ENCODE peak calls at places on chromosomes 11 and 22, in four cellular contexts. One of them, this sample, is unnamed.

GRCh38 chr11:113705871-113706654 is at the start of gene TMPRSS5:
- DNase-seq in colonic mucosa: no peak
- DNase-seq in OCI-LY7: no peak
- DNase-seq in psoas muscle: no peak
- DNase-seq in this sample: peak; percentile 19

GRCh38 chr11:2916892-2917645 is 12.2 kb downstream of the PHLDA2 start:
- DNase-seq in colonic mucosa: no peak
- DNase-seq in OCI-LY7: no peak
- DNase-seq in psoas muscle: no peak
- DNase-seq in this sample: no peak

GRCh38 chr11:104934594-104934993 is 33.8 kb downstream of the CASP4 start:
- DNase-seq in colonic mucosa: no peak
- DNase-seq in OCI-LY7: no peak
- DNase-seq in psoas muscle: no peak
- DNase-seq in this sample: no peak

GRCh38 chr22:17097062-17097461 is 12.3 kb downstream of the IL17RA start:
- DNase-seq in colonic mucosa: no peak
- DNase-seq in OCI-LY7: no peak
- DNase-seq in psoas muscle: no peak
- DNase-seq in this sample: no peak

GRCh38 chr22:48804811-48805301 is 1022.8 kb downstream of the BRD1 start:
- DNase-seq in colonic mucosa: no peak
- DNase-seq in OCI-LY7: no peak
- DNase-seq in psoas muscle: no peak
- DNase-seq in this sample: no peak

GRCh38 chr11:17742019-17742418 is 7.4 kb downstream of the KCNC1 start:
- DNase-seq in colonic mucosa: no peak
- DNase-seq in OCI-LY7: no peak
- DNase-seq in psoas muscle: no peak
- DNase-seq in this sample: no peak

GRCh38 chr22:20788627-20789344 is 14.9 kb downstream of the SERPIND1 start:
- DNase-seq in colonic mucosa: no peak
- DNase-seq in OCI-LY7: no peak
- DNase-seq in psoas muscle: no peak
- DNase-seq in this sample: no peak

GRCh38 chr11:66488957-66489356 is 8.7 kb downstream of the DPP3 start:
- DNase-seq in colonic mucosa: no peak
- DNase-seq in OCI-LY7: no peak
- DNase-seq in psoas muscle: no peak
- DNase-seq in this sample: no peak

GRCh38 chr22:36331912-36332622 is 55.7 kb downstream of the MYH9 start:
- DNase-seq in colonic mucosa: peak; percentile 78
- DNase-seq in OCI-LY7: peak; percentile 71
- DNase-seq in psoas muscle: peak; percentile 78
- DNase-seq in this sample: peak; percentile 58

GRCh38 chr11:118126082-118126838 is 26.4 kb downstream of the SCN4B start:
- DNase-seq in colonic mucosa: no peak
- DNase-seq in OCI-LY7: no peak
- DNase-seq in psoas muscle: no peak
- DNase-seq in this sample: no peak

GRCh38 chr11:113001709-113002108 is 40.5 kb downstream of the NCAM1 start:
- DNase-seq in colonic mucosa: no peak
- DNase-seq in OCI-LY7: no peak
- DNase-seq in psoas muscle: no peak
- DNase-seq in this sample: no peak

GRCh38 chr11:33598426-33599069 is 102.1 kb downstream of the C11orf91 start:
- DNase-seq in colonic mucosa: no peak
- DNase-seq in OCI-LY7: no peak
- DNase-seq in psoas muscle: no peak
- DNase-seq in this sample: no peak

GRCh38 chr11:5690736-5691135 is 1.1 kb downstream of the TRIM22 start:
- DNase-seq in colonic mucosa: no peak
- DNase-seq in OCI-LY7: peak; percentile 24
- DNase-seq in psoas muscle: no peak
- DNase-seq in this sample: no peak

GRCh38 chr22:45962431-45962712 is 14.6 kb downstream of the WNT7B start:
- DNase-seq in colonic mucosa: no peak
- DNase-seq in OCI-LY7: no peak
- DNase-seq in psoas muscle: no peak
- DNase-seq in this sample: no peak
- TF ChIP-seq CTCF in colonic mucosa: no peak
- TF ChIP-seq CTCF in OCI-LY7: no peak
- TF ChIP-seq CTCF in psoas muscle: no peak
- TF ChIP-seq CTCF in this sample: no peak

DNA sequence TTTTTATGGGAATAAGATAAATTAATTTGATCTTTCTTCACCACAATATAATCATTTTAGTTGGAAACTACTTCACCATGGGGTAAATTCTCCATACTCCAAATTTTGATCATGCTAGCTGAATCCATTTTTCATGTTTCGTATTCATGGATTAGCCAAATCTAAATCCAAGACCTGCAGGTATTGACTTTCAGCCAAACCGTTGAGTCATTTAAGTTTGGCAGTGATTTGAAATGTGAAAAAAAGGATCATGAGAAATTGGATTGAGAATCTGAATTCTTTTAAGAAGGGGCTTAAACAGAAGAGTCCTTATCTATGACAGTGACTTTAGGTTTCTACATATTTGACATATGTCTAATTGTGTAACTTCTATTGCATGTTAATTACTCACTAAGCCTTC is 5.3 kb downstream of the GAS2 start:
- DNase-seq in colonic mucosa: no peak
- DNase-seq in OCI-LY7: no peak
- DNase-seq in psoas muscle: no peak
- DNase-seq in this sample: no peak
- H3K27ac ChIP-seq in colonic mucosa: no peak overlapping the region
- H3K27ac ChIP-seq in OCI-LY7: no peak overlapping the region
- H3K27ac ChIP-seq in psoas muscle: peak overlapping the region; percentile 78
- H3K27ac ChIP-seq in this sample: no peak overlapping the region

DNA sequence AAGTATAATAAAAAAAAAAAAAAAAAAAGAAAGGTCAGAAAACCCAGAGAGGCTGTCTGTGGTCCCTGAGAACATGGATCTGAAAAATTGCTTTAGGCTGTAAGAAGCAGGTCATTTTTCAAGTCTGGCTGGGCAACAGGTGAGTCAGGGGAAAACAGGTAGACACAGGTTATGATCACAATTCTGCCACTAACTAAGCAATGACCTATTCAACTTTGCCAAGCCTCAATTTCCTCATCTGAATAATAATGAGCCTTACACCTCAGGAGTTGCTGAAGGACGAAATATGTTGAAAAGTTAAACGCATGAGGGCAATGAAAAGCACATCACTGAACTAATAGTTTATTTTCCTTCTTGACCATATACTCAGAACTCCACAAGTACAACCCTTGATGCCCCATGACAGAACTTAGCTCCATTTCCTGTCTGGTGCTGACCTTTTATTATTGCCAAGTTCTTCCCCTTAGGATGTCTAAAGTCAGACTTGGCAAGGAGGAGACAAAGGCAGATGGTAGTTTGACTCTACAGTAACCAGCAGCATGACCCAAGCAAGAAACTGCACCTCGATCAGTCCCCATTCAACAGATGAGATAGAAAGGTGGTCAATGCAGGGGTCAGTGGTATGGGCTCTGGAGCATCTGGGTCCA is 93.6 kb downstream of the SYN3 start:
- DNase-seq in colonic mucosa: no peak
- DNase-seq in OCI-LY7: no peak
- DNase-seq in psoas muscle: no peak
- DNase-seq in this sample: no peak
- TF ChIP-seq CTCF in colonic mucosa: no peak
- TF ChIP-seq CTCF in OCI-LY7: no peak
- TF ChIP-seq CTCF in psoas muscle: no peak
- TF ChIP-seq CTCF in this sample: no peak

GRCh38 chr11:60349990-60350389 is 22.9 kb downstream of the MS4A6E start:
- DNase-seq in colonic mucosa: no peak
- DNase-seq in OCI-LY7: no peak
- DNase-seq in psoas muscle: no peak
- DNase-seq in this sample: no peak
- H3K27ac ChIP-seq in colonic mucosa: no peak overlapping the region
- H3K27ac ChIP-seq in OCI-LY7: no peak overlapping the region
- H3K27ac ChIP-seq in psoas muscle: no peak overlapping the region
- H3K27ac ChIP-seq in this sample: no peak overlapping the region

GRCh38 chr11:9862981-9863380 is 199.1 kb downstream of the SWAP70 start:
- DNase-seq in colonic mucosa: no peak
- DNase-seq in OCI-LY7: no peak
- DNase-seq in psoas muscle: no peak
- DNase-seq in this sample: no peak
- TF ChIP-seq CTCF in colonic mucosa: no peak
- TF ChIP-seq CTCF in OCI-LY7: no peak
- TF ChIP-seq CTCF in psoas muscle: no peak
- TF ChIP-seq CTCF in this sample: no peak

DNA sequence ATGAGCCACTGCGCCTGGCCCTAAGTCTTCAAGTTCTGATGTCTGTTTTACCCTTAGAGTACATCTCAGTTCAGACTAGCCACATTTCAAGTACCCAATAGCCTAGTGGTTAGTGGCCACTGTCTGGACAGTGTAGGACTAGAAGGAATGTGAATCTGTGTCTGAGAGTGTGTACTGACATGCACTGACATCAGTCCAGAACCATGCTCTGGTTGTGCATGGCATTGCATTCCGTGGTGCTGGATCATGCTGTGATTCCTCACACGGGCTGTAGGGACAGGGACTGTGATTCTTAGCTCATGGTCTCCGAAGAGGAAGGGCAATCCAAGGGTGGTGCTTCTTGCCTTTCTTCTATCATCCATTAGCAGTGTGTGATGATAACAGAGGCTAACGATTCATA is 41.1 kb downstream of the AMOTL1 start:
- DNase-seq in colonic mucosa: no peak
- DNase-seq in OCI-LY7: no peak
- DNase-seq in psoas muscle: no peak
- DNase-seq in this sample: no peak
- H3K27ac ChIP-seq in colonic mucosa: no peak overlapping the region
- H3K27ac ChIP-seq in OCI-LY7: no peak overlapping the region
- H3K27ac ChIP-seq in psoas muscle: no peak overlapping the region
- H3K27ac ChIP-seq in this sample: no peak overlapping the region

DNA sequence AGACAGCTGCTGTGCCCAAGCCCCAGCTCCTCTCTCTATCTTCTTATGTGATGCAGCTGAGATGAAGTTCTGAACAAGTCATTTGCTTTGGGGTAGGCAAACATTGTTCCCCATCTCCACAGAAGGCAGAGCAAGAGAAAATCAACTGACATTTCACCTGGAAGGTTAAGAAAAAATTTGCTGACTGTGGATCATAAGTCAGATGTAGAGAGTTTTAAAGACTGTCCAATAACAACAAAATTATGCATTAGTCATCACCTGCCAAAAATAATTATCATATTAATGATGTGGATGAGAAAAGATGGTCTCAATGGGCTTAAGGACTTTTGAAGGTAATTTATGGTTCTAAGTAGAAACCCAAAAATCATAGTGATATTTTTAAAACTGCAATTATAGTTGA is 59.2 kb downstream of the KCNJ1 start:
- DNase-seq in colonic mucosa: no peak
- DNase-seq in OCI-LY7: no peak
- DNase-seq in psoas muscle: no peak
- DNase-seq in this sample: no peak
- TF ChIP-seq CTCF in colonic mucosa: no peak
- TF ChIP-seq CTCF in OCI-LY7: no peak
- TF ChIP-seq CTCF in psoas muscle: no peak
- TF ChIP-seq CTCF in this sample: no peak

DNA sequence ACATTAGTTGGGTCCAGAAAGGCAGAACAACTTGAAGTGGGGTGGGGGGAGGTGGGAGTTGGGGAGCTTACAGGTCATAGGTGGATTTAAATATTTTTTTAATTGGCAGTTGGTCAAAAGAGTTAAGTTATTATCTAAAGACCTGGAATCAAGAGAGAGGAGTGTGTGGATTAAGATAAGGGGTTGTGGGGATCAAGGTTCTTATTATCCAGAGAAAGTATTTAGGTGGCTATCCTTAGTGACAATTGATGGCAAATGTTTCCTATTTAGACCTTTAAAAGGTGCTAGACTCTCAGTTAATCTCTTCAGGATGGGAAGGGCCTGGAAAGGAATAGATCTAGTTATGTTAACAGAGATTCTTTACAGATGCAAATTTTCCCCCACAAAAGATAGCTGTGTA is 120.7 kb upstream of the OR9Q1 start:
- DNase-seq in colonic mucosa: no peak
- DNase-seq in OCI-LY7: no peak
- DNase-seq in psoas muscle: no peak
- DNase-seq in this sample: no peak
- H3K27ac ChIP-seq in colonic mucosa: peak overlapping the region; percentile 59
- H3K27ac ChIP-seq in OCI-LY7: no peak overlapping the region
- H3K27ac ChIP-seq in psoas muscle: no peak overlapping the region
- H3K27ac ChIP-seq in this sample: no peak overlapping the region

This sample was measured in tibial nerve.